ENCODE peak calls at places on chromosomes 12 and 14, in seven cellular contexts. One of them, this sample, is unnamed.

GRCh38 chr12:65958456-65958855 is 134.2 kb downstream of the HMGA2 start:
- DNase-seq in GM12878: no peak
- DNase-seq in thyroid gland: peak; percentile 46
- DNase-seq in transverse colon: no peak
- DNase-seq in endothelial cell of umbilical vein: no peak
- DNase-seq in heart left ventricle: no peak
- DNase-seq in IMR-90: peak; percentile 59
- DNase-seq in this sample: no peak

GRCh38 chr12:131137009-131137835 is 183.5 kb downstream of the ADGRD1 start:
- DNase-seq in heart left ventricle: peak; percentile 13
- DNase-seq in GM12878: no peak
- DNase-seq in endothelial cell of umbilical vein: no peak
- DNase-seq in transverse colon: no peak
- DNase-seq in thyroid gland: no peak
- DNase-seq in IMR-90: no peak
- DNase-seq in this sample: no peak

GRCh38 chr12:54981796-54982195 is 2.8 kb downstream of the TESPA1 start:
- DNase-seq in transverse colon: no peak
- DNase-seq in thyroid gland: no peak
- DNase-seq in GM12878: no peak
- DNase-seq in heart left ventricle: no peak
- DNase-seq in endothelial cell of umbilical vein: no peak
- DNase-seq in IMR-90: no peak
- DNase-seq in this sample: no peak

GRCh38 chr14:38107216-38107631 is 100.5 kb upstream of the SSTR1 start:
- DNase-seq in IMR-90: peak; percentile 20
- DNase-seq in heart left ventricle: no peak
- DNase-seq in endothelial cell of umbilical vein: no peak
- DNase-seq in transverse colon: no peak
- DNase-seq in GM12878: peak; percentile 1
- DNase-seq in thyroid gland: no peak
- DNase-seq in this sample: no peak

GRCh38 chr12:29929295-29929694 is 145.6 kb upstream of the TMTC1 start:
- DNase-seq in transverse colon: no peak
- DNase-seq in thyroid gland: no peak
- DNase-seq in GM12878: no peak
- DNase-seq in heart left ventricle: no peak
- DNase-seq in IMR-90: no peak
- DNase-seq in endothelial cell of umbilical vein: no peak
- DNase-seq in this sample: no peak

GRCh38 chr14:102370305-102370809 is 7.6 kb downstream of the TECPR2 start:
- DNase-seq in transverse colon: no peak
- DNase-seq in heart left ventricle: no peak
- DNase-seq in endothelial cell of umbilical vein: no peak
- DNase-seq in GM12878: no peak
- DNase-seq in IMR-90: peak; percentile 13
- DNase-seq in thyroid gland: no peak
- DNase-seq in this sample: no peak

GRCh38 chr12:95412826-95413311 is 61.1 kb upstream of the METAP2 start:
- DNase-seq in thyroid gland: peak; percentile 9
- DNase-seq in IMR-90: peak; percentile 98
- DNase-seq in GM12878: no peak
- DNase-seq in transverse colon: no peak
- DNase-seq in endothelial cell of umbilical vein: no peak
- DNase-seq in heart left ventricle: no peak
- DNase-seq in this sample: peak; percentile 47

GRCh38 chr12:127336416-127336815 is 930.6 kb upstream of the TMEM132C start:
- DNase-seq in GM12878: no peak
- DNase-seq in transverse colon: no peak
- DNase-seq in heart left ventricle: no peak
- DNase-seq in endothelial cell of umbilical vein: no peak
- DNase-seq in thyroid gland: no peak
- DNase-seq in IMR-90: no peak
- DNase-seq in this sample: no peak

GRCh38 chr14:99065551-99065950 is 206.4 kb downstream of the BCL11B start:
- DNase-seq in IMR-90: no peak
- DNase-seq in heart left ventricle: no peak
- DNase-seq in GM12878: no peak
- DNase-seq in transverse colon: no peak
- DNase-seq in endothelial cell of umbilical vein: no peak
- DNase-seq in thyroid gland: no peak
- DNase-seq in this sample: no peak

GRCh38 chr12:29509503-29509902 is 12.0 kb upstream of the OVCH1 start:
- DNase-seq in GM12878: no peak
- DNase-seq in transverse colon: no peak
- DNase-seq in thyroid gland: no peak
- DNase-seq in endothelial cell of umbilical vein: no peak
- DNase-seq in heart left ventricle: no peak
- DNase-seq in IMR-90: no peak
- DNase-seq in this sample: no peak

GRCh38 chr12:89354630-89354931 is 2.3 kb upstream of the DUSP6 start:
- DNase-seq in heart left ventricle: no peak
- DNase-seq in thyroid gland: no peak
- DNase-seq in IMR-90: peak; percentile 35
- DNase-seq in endothelial cell of umbilical vein: peak; percentile 39
- DNase-seq in transverse colon: no peak
- DNase-seq in GM12878: no peak
- DNase-seq in this sample: no peak

GRCh38 chr12:89353823-89354629 is 1.7 kb upstream of the DUSP6 start:
- DNase-seq in GM12878: no peak
- DNase-seq in IMR-90: peak; percentile 63
- DNase-seq in transverse colon: peak; percentile 90
- DNase-seq in thyroid gland: peak; percentile 82
- DNase-seq in endothelial cell of umbilical vein: peak; percentile 66
- DNase-seq in heart left ventricle: peak; percentile 90
- DNase-seq in this sample: peak; percentile 59

GRCh38 chr12:89352492-89353187 is at the start of gene DUSP6:
- DNase-seq in heart left ventricle: peak; percentile 96
- DNase-seq in endothelial cell of umbilical vein: peak; percentile 100
- DNase-seq in GM12878: no peak
- DNase-seq in transverse colon: peak; percentile 97
- DNase-seq in IMR-90: peak; percentile 99
- DNase-seq in thyroid gland: peak; percentile 97
- DNase-seq in this sample: peak; percentile 89

GRCh38 chr12:89352242-89352491 is 134 bp downstream of the DUSP6 start:
- DNase-seq in thyroid gland: no peak
- DNase-seq in transverse colon: no peak
- DNase-seq in IMR-90: no peak
- DNase-seq in endothelial cell of umbilical vein: no peak
- DNase-seq in heart left ventricle: no peak
- DNase-seq in GM12878: no peak
- DNase-seq in this sample: no peak

DNA sequence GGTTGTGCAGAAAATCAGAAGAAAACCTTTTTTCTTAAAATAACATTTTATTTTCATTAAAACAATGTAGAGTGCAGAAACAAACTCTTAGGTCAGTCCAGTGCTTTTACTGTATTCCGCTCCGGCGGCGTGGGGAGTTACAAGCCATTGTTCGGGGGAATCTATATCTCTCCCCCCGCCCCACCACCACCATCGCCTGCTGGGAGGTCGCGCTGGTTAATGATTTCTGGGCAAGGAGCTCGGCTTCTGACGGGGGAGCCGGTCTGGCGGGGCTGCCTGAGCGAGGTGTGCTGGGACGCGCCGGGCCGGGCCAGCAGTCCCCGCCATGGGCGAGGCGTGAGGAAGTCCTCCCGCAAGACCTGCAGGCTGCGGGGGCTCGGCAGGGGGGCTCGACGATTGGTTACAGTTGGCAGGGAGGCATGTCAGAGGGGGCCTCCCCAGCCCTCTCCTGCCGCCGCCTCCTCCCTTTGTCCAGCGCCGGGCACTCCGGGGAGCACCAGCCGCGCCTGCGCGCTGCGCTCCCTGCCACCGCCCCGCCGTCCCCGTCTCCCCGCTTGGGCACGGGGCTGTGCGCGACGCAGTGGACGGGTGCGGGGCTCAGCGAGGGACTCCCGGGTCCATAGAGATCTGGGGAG is 1.0 kb upstream of the DUSP6 start:
- DNase-seq in endothelial cell of umbilical vein: peak; percentile 81
- DNase-seq in GM12878: no peak
- DNase-seq in heart left ventricle: peak; percentile 78
- DNase-seq in transverse colon: peak; percentile 79
- DNase-seq in thyroid gland: peak; percentile 80
- DNase-seq in IMR-90: peak; percentile 62
- DNase-seq in this sample: peak; percentile 64
- TF ChIP-seq POLR2A in endothelial cell of umbilical vein: no peak
- TF ChIP-seq POLR2A in GM12878: no peak
- TF ChIP-seq POLR2A in heart left ventricle: no peak
- TF ChIP-seq POLR2A in transverse colon: no peak
- TF ChIP-seq POLR2A in thyroid gland: peak; percentile 76
- TF ChIP-seq POLR2A in IMR-90: no peak
- TF ChIP-seq POLR2A in this sample: peak; percentile 43

GRCh38 chr14:52950410-52950897 is 396 bp downstream of the FERMT2 start:
- DNase-seq in IMR-90: peak; percentile 29
- DNase-seq in GM12878: no peak
- DNase-seq in endothelial cell of umbilical vein: peak; percentile 71
- DNase-seq in transverse colon: peak; percentile 38
- DNase-seq in heart left ventricle: peak; percentile 61
- DNase-seq in thyroid gland: peak; percentile 63
- DNase-seq in this sample: peak; percentile 22

GRCh38 chr14:52951730-52952481 is 1.1 kb upstream of the FERMT2 start:
- DNase-seq in thyroid gland: peak; percentile 65
- DNase-seq in transverse colon: peak; percentile 18
- DNase-seq in IMR-90: peak; percentile 80
- DNase-seq in endothelial cell of umbilical vein: peak; percentile 75
- DNase-seq in GM12878: no peak
- DNase-seq in heart left ventricle: peak; percentile 63
- DNase-seq in this sample: peak; percentile 68

GRCh38 chr14:52949711-52950409 is 990 bp downstream of the FERMT2 start:
- DNase-seq in thyroid gland: peak; percentile 54
- DNase-seq in endothelial cell of umbilical vein: peak; percentile 58
- DNase-seq in IMR-90: peak; percentile 46
- DNase-seq in transverse colon: no peak
- DNase-seq in heart left ventricle: peak; percentile 28
- DNase-seq in GM12878: no peak
- DNase-seq in this sample: peak; percentile 38

GRCh38 chr14:52949249-52949648 is 1.6 kb downstream of the FERMT2 start:
- DNase-seq in transverse colon: no peak
- DNase-seq in thyroid gland: no peak
- DNase-seq in heart left ventricle: no peak
- DNase-seq in endothelial cell of umbilical vein: peak; percentile 25
- DNase-seq in IMR-90: no peak
- DNase-seq in GM12878: no peak
- DNase-seq in this sample: no peak

DNA sequence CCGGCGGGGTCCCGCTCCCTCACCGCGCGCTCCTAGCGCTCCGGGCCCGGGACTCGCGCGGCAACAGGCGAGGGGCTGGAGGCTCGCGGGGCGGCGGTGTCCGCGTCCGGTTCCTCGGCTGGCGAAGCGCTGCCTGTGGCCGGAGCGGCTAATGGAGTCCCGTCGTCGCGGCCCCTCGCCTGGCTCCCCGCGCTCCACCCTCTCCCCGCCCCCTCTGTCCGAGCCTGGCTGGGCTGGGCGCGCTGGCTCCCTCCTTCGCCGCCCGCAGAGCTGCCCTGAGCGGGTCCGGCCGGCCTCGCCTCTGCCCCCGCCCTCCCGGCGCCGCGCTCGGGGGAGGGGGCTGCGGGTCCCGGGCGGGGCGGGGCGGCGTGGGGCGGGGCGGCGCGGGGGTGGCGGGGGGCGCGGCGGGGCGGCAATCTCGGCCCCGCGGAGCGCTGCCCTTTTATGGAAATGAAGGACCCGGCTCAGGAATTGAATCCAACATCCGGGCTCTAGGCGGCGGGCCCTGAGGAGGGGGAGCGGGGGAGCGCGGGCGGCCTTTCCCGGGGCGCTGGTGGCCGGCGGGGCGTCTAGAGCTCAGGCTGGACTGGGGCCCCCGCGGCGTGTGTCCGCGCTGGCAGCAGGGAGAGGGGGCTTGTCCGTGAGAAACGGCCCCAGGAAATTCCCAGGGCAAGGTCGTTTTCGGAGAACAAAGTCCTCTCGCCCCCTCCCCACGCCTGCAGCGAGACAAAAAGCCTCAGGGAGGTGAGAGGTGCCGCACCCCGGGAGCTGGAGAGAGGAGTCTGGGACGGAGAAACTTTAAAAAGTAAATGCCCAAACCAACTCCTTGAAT is at the start of gene FERMT2:
- DNase-seq in GM12878: no peak
- DNase-seq in IMR-90: peak; percentile 82
- DNase-seq in transverse colon: peak; percentile 76
- DNase-seq in heart left ventricle: peak; percentile 93
- DNase-seq in endothelial cell of umbilical vein: peak; percentile 87
- DNase-seq in thyroid gland: peak; percentile 92
- DNase-seq in this sample: peak; percentile 60
- TF ChIP-seq POLR2A in GM12878: no peak
- TF ChIP-seq POLR2A in IMR-90: peak; percentile 81
- TF ChIP-seq POLR2A in transverse colon: no peak
- TF ChIP-seq POLR2A in heart left ventricle: peak; percentile 5
- TF ChIP-seq POLR2A in endothelial cell of umbilical vein: peak; percentile 50
- TF ChIP-seq POLR2A in thyroid gland: peak; percentile 91
- TF ChIP-seq POLR2A in this sample: peak; percentile 86

DNA sequence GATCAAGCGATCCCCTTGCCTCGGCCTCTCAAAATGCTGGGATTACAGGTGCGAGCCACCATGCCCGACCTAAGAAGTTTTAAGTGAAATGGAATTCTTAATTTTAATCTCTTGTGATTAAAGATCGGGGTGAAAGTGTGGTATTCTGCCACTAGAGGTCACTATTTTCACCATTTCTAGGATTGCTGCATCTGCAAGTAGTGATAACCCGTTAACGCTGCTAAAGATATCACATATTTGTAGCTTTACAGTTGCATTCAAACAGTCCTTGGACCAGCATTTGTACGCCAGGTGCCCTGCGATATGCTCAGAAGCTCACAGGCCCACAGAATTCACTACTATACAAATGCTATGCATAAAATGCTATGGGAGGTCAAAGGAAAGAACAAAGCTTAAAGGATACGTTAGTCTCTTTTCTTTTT is 19.3 kb downstream of the CCDC62 start:
- DNase-seq in transverse colon: no peak
- DNase-seq in heart left ventricle: no peak
- DNase-seq in thyroid gland: no peak
- DNase-seq in GM12878: no peak
- DNase-seq in IMR-90: peak; percentile 69
- DNase-seq in endothelial cell of umbilical vein: peak; percentile 75
- DNase-seq in this sample: no peak
- TF ChIP-seq POLR2A in transverse colon: no peak
- TF ChIP-seq POLR2A in heart left ventricle: no peak
- TF ChIP-seq POLR2A in thyroid gland: no peak
- TF ChIP-seq POLR2A in GM12878: no peak
- TF ChIP-seq POLR2A in IMR-90: no peak
- TF ChIP-seq POLR2A in endothelial cell of umbilical vein: no peak
- TF ChIP-seq POLR2A in this sample: no peak

DNA sequence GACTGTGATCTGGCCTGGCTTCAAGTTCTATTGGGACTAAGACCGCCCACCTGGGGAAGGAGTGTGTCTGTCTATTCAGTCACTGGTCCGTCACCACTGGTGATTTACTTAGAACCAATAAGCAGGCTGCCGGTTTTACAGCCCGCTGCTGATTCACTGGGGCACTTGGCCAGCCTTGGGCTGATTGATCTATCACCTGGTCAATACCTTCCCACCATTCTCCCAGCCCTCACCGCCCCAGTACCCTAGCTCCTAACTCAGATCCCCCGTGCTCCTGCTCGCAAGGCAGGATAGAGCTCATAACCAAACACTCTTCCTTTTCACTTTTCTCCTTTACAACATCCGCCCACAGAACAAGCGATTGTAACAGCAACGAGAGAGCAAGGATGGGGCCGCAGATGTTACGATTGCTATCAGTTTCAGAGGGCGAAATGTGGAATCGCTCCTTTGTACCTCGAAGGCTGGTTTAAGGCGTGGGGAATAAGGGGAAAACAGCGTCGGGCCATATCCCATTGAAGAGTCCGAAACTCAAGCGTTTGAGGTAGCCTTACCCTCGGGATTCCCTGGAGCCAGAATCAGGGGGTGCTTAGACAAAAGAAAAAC is 672 bp downstream of the RDH11 start:
- DNase-seq in transverse colon: peak; percentile 84
- DNase-seq in thyroid gland: peak; percentile 87
- DNase-seq in GM12878: peak; percentile 76
- DNase-seq in endothelial cell of umbilical vein: peak; percentile 90
- DNase-seq in heart left ventricle: peak; percentile 32
- DNase-seq in IMR-90: peak; percentile 95
- DNase-seq in this sample: peak; percentile 66
- TF ChIP-seq POLR2A in transverse colon: peak; percentile 32
- TF ChIP-seq POLR2A in thyroid gland: no peak
- TF ChIP-seq POLR2A in GM12878: peak; percentile 56
- TF ChIP-seq POLR2A in endothelial cell of umbilical vein: no peak
- TF ChIP-seq POLR2A in heart left ventricle: no peak
- TF ChIP-seq POLR2A in IMR-90: no peak
- TF ChIP-seq POLR2A in this sample: peak; percentile 18

This sample was measured in H54.